ENCODE peak calls at places on chromosome 2, in five cellular contexts. One of them, this sample, is unnamed.

GRCh38 chr2:158665536-158666302 is 129.4 kb upstream of the DAPL1 start:
- DNase-seq in activated naive CD4-positive, alpha-beta T cell treated with Interleukin-2 at 50 U/mL for 16 hours: no peak
- DNase-seq in stimulated activated CD4-positive, alpha-beta T cell treated with anti-CD3 and anti-CD28 coated beads, Interleukin-12 subunit alpha, Interleukin-12 subunit beta, amount 100 ng/mL, for 24 hours: no peak
- DNase-seq in M059J: peak; percentile 32
- DNase-seq in ureter: no peak
- DNase-seq in this sample: no peak

GRCh38 chr2:10790228-10790973 is 22.2 kb downstream of the PDIA6 start:
- DNase-seq in stimulated activated CD4-positive, alpha-beta T cell treated with anti-CD3 and anti-CD28 coated beads, Interleukin-12 subunit alpha, Interleukin-12 subunit beta, amount 100 ng/mL, for 24 hours: no peak
- DNase-seq in ureter: no peak
- DNase-seq in activated naive CD4-positive, alpha-beta T cell treated with Interleukin-2 at 50 U/mL for 16 hours: peak; percentile 55
- DNase-seq in M059J: no peak
- DNase-seq in this sample: no peak

GRCh38 chr2:239598732-239599090 is 197.9 kb upstream of the HDAC4 start:
- DNase-seq in ureter: no peak
- DNase-seq in activated naive CD4-positive, alpha-beta T cell treated with Interleukin-2 at 50 U/mL for 16 hours: no peak
- DNase-seq in M059J: no peak
- DNase-seq in stimulated activated CD4-positive, alpha-beta T cell treated with anti-CD3 and anti-CD28 coated beads, Interleukin-12 subunit alpha, Interleukin-12 subunit beta, amount 100 ng/mL, for 24 hours: no peak
- DNase-seq in this sample: no peak

GRCh38 chr2:220847587-220847986 is 724.5 kb downstream of the EPHA4 start:
- DNase-seq in ureter: no peak
- DNase-seq in stimulated activated CD4-positive, alpha-beta T cell treated with anti-CD3 and anti-CD28 coated beads, Interleukin-12 subunit alpha, Interleukin-12 subunit beta, amount 100 ng/mL, for 24 hours: no peak
- DNase-seq in M059J: peak; percentile 95
- DNase-seq in activated naive CD4-positive, alpha-beta T cell treated with Interleukin-2 at 50 U/mL for 16 hours: no peak
- DNase-seq in this sample: no peak

GRCh38 chr2:138274421-138275291 is 226.9 kb upstream of the SPOPL start:
- DNase-seq in stimulated activated CD4-positive, alpha-beta T cell treated with anti-CD3 and anti-CD28 coated beads, Interleukin-12 subunit alpha, Interleukin-12 subunit beta, amount 100 ng/mL, for 24 hours: no peak
- DNase-seq in M059J: peak; percentile 86
- DNase-seq in activated naive CD4-positive, alpha-beta T cell treated with Interleukin-2 at 50 U/mL for 16 hours: no peak
- DNase-seq in ureter: no peak
- DNase-seq in this sample: no peak

GRCh38 chr2:215374642-215375466 is 61.0 kb downstream of the FN1 start:
- DNase-seq in M059J: no peak
- DNase-seq in ureter: no peak
- DNase-seq in activated naive CD4-positive, alpha-beta T cell treated with Interleukin-2 at 50 U/mL for 16 hours: no peak
- DNase-seq in stimulated activated CD4-positive, alpha-beta T cell treated with anti-CD3 and anti-CD28 coated beads, Interleukin-12 subunit alpha, Interleukin-12 subunit beta, amount 100 ng/mL, for 24 hours: no peak
- DNase-seq in this sample: no peak

GRCh38 chr2:101762451-101763171 is 65.1 kb downstream of the MAP4K4 start:
- DNase-seq in activated naive CD4-positive, alpha-beta T cell treated with Interleukin-2 at 50 U/mL for 16 hours: no peak
- DNase-seq in M059J: no peak
- DNase-seq in ureter: no peak
- DNase-seq in stimulated activated CD4-positive, alpha-beta T cell treated with anti-CD3 and anti-CD28 coated beads, Interleukin-12 subunit alpha, Interleukin-12 subunit beta, amount 100 ng/mL, for 24 hours: no peak
- DNase-seq in this sample: no peak

GRCh38 chr2:47058061-47058931 is 96.8 kb downstream of the STPG4 start:
- DNase-seq in activated naive CD4-positive, alpha-beta T cell treated with Interleukin-2 at 50 U/mL for 16 hours: no peak
- DNase-seq in M059J: no peak
- DNase-seq in ureter: no peak
- DNase-seq in stimulated activated CD4-positive, alpha-beta T cell treated with anti-CD3 and anti-CD28 coated beads, Interleukin-12 subunit alpha, Interleukin-12 subunit beta, amount 100 ng/mL, for 24 hours: no peak
- DNase-seq in this sample: no peak

GRCh38 chr2:233650981-233651380 is 14.7 kb downstream of the UGT1A10 start:
- DNase-seq in M059J: no peak
- DNase-seq in activated naive CD4-positive, alpha-beta T cell treated with Interleukin-2 at 50 U/mL for 16 hours: no peak
- DNase-seq in stimulated activated CD4-positive, alpha-beta T cell treated with anti-CD3 and anti-CD28 coated beads, Interleukin-12 subunit alpha, Interleukin-12 subunit beta, amount 100 ng/mL, for 24 hours: no peak
- DNase-seq in ureter: peak; percentile 80
- DNase-seq in this sample: no peak

GRCh38 chr2:55138546-55139288 is 88.5 kb upstream of the RTN4 start:
- DNase-seq in stimulated activated CD4-positive, alpha-beta T cell treated with anti-CD3 and anti-CD28 coated beads, Interleukin-12 subunit alpha, Interleukin-12 subunit beta, amount 100 ng/mL, for 24 hours: no peak
- DNase-seq in activated naive CD4-positive, alpha-beta T cell treated with Interleukin-2 at 50 U/mL for 16 hours: no peak
- DNase-seq in M059J: no peak
- DNase-seq in ureter: no peak
- DNase-seq in this sample: no peak

GRCh38 chr2:240131941-240132650 is 4.0 kb downstream of the COPS9 start:
- DNase-seq in M059J: no peak
- DNase-seq in ureter: no peak
- DNase-seq in activated naive CD4-positive, alpha-beta T cell treated with Interleukin-2 at 50 U/mL for 16 hours: no peak
- DNase-seq in stimulated activated CD4-positive, alpha-beta T cell treated with anti-CD3 and anti-CD28 coated beads, Interleukin-12 subunit alpha, Interleukin-12 subunit beta, amount 100 ng/mL, for 24 hours: no peak
- DNase-seq in this sample: no peak

GRCh38 chr2:76281176-76281841 is 570.6 kb upstream of the GCFC2 start:
- DNase-seq in stimulated activated CD4-positive, alpha-beta T cell treated with anti-CD3 and anti-CD28 coated beads, Interleukin-12 subunit alpha, Interleukin-12 subunit beta, amount 100 ng/mL, for 24 hours: no peak
- DNase-seq in activated naive CD4-positive, alpha-beta T cell treated with Interleukin-2 at 50 U/mL for 16 hours: no peak
- DNase-seq in ureter: no peak
- DNase-seq in M059J: no peak
- DNase-seq in this sample: no peak

GRCh38 chr2:128577141-128577930 is 258.7 kb upstream of the HS6ST1 start:
- DNase-seq in M059J: no peak
- DNase-seq in ureter: no peak
- DNase-seq in activated naive CD4-positive, alpha-beta T cell treated with Interleukin-2 at 50 U/mL for 16 hours: no peak
- DNase-seq in stimulated activated CD4-positive, alpha-beta T cell treated with anti-CD3 and anti-CD28 coated beads, Interleukin-12 subunit alpha, Interleukin-12 subunit beta, amount 100 ng/mL, for 24 hours: no peak
- DNase-seq in this sample: no peak

GRCh38 chr2:28312307-28313278 is 80.1 kb upstream of the FOSL2 start:
- DNase-seq in stimulated activated CD4-positive, alpha-beta T cell treated with anti-CD3 and anti-CD28 coated beads, Interleukin-12 subunit alpha, Interleukin-12 subunit beta, amount 100 ng/mL, for 24 hours: no peak
- DNase-seq in ureter: no peak
- DNase-seq in M059J: no peak
- DNase-seq in activated naive CD4-positive, alpha-beta T cell treated with Interleukin-2 at 50 U/mL for 16 hours: no peak
- DNase-seq in this sample: no peak

GRCh38 chr2:131026914-131027313 is 66.3 kb downstream of the FAM168B start:
- DNase-seq in M059J: no peak
- DNase-seq in activated naive CD4-positive, alpha-beta T cell treated with Interleukin-2 at 50 U/mL for 16 hours: no peak
- DNase-seq in stimulated activated CD4-positive, alpha-beta T cell treated with anti-CD3 and anti-CD28 coated beads, Interleukin-12 subunit alpha, Interleukin-12 subunit beta, amount 100 ng/mL, for 24 hours: no peak
- DNase-seq in ureter: no peak
- DNase-seq in this sample: no peak

GRCh38 chr2:20434588-20435294 is 12.1 kb upstream of the RHOB start:
- DNase-seq in M059J: no peak
- DNase-seq in ureter: no peak
- DNase-seq in stimulated activated CD4-positive, alpha-beta T cell treated with anti-CD3 and anti-CD28 coated beads, Interleukin-12 subunit alpha, Interleukin-12 subunit beta, amount 100 ng/mL, for 24 hours: no peak
- DNase-seq in activated naive CD4-positive, alpha-beta T cell treated with Interleukin-2 at 50 U/mL for 16 hours: no peak
- DNase-seq in this sample: no peak

GRCh38 chr2:41737888-41738287 is 309.9 kb upstream of the PKDCC start:
- DNase-seq in M059J: no peak
- DNase-seq in stimulated activated CD4-positive, alpha-beta T cell treated with anti-CD3 and anti-CD28 coated beads, Interleukin-12 subunit alpha, Interleukin-12 subunit beta, amount 100 ng/mL, for 24 hours: no peak
- DNase-seq in ureter: no peak
- DNase-seq in activated naive CD4-positive, alpha-beta T cell treated with Interleukin-2 at 50 U/mL for 16 hours: no peak
- DNase-seq in this sample: no peak

GRCh38 chr2:234355052-234355720 is 141.7 kb downstream of the ARL4C start:
- DNase-seq in M059J: peak; percentile 42
- DNase-seq in stimulated activated CD4-positive, alpha-beta T cell treated with anti-CD3 and anti-CD28 coated beads, Interleukin-12 subunit alpha, Interleukin-12 subunit beta, amount 100 ng/mL, for 24 hours: no peak
- DNase-seq in ureter: no peak
- DNase-seq in activated naive CD4-positive, alpha-beta T cell treated with Interleukin-2 at 50 U/mL for 16 hours: no peak
- DNase-seq in this sample: no peak

GRCh38 chr2:147790580-147790979 is 54.2 kb upstream of the ACVR2A start:
- DNase-seq in activated naive CD4-positive, alpha-beta T cell treated with Interleukin-2 at 50 U/mL for 16 hours: no peak
- DNase-seq in stimulated activated CD4-positive, alpha-beta T cell treated with anti-CD3 and anti-CD28 coated beads, Interleukin-12 subunit alpha, Interleukin-12 subunit beta, amount 100 ng/mL, for 24 hours: no peak
- DNase-seq in M059J: no peak
- DNase-seq in ureter: no peak
- DNase-seq in this sample: no peak

GRCh38 chr2:25131567-25132295 is 36.6 kb downstream of the POMC start:
- DNase-seq in stimulated activated CD4-positive, alpha-beta T cell treated with anti-CD3 and anti-CD28 coated beads, Interleukin-12 subunit alpha, Interleukin-12 subunit beta, amount 100 ng/mL, for 24 hours: no peak
- DNase-seq in ureter: no peak
- DNase-seq in M059J: no peak
- DNase-seq in activated naive CD4-positive, alpha-beta T cell treated with Interleukin-2 at 50 U/mL for 16 hours: peak; percentile 27
- DNase-seq in this sample: no peak

GRCh38 chr2:108139521-108139920 is 100.2 kb upstream of the SULT1C3 start:
- DNase-seq in stimulated activated CD4-positive, alpha-beta T cell treated with anti-CD3 and anti-CD28 coated beads, Interleukin-12 subunit alpha, Interleukin-12 subunit beta, amount 100 ng/mL, for 24 hours: no peak
- DNase-seq in ureter: no peak
- DNase-seq in M059J: peak; percentile 37
- DNase-seq in activated naive CD4-positive, alpha-beta T cell treated with Interleukin-2 at 50 U/mL for 16 hours: no peak
- DNase-seq in this sample: no peak

GRCh38 chr2:70461981-70462876 is 91.4 kb downstream of the TGFA start:
- DNase-seq in ureter: no peak
- DNase-seq in activated naive CD4-positive, alpha-beta T cell treated with Interleukin-2 at 50 U/mL for 16 hours: no peak
- DNase-seq in stimulated activated CD4-positive, alpha-beta T cell treated with anti-CD3 and anti-CD28 coated beads, Interleukin-12 subunit alpha, Interleukin-12 subunit beta, amount 100 ng/mL, for 24 hours: no peak
- DNase-seq in M059J: no peak
- DNase-seq in this sample: no peak